ENCODE peak calls at places on chromosome 1, in seven cellular contexts. U is A549, S is fibroblast of the aortic adventitia, X is endothelial cell, E is stomach, P is HFF-Myc, K is lower lobe of right lung. J is an unnamed sample.

GRCh38 chr1:58620259-58620658 is 43.2 kb upstream of the TACSTD2 start:
- DNase-seq in U (no peak), S (no peak), X (no peak), E (peak; percentile 71), P (no peak), K (no peak), J (peak; percentile 24)

GRCh38 chr1:37865348-37866119 is 6.1 kb upstream of the MTF1 start:
- DNase-seq in U (no peak), S (peak; percentile 62), X (no peak), E (no peak), P (peak; percentile 21), K (no peak), J (no peak)

GRCh38 chr1:213995603-213996002 is 7.8 kb downstream of the PROX1 start:
- DNase-seq in U (no peak), S (no peak), X (no peak), E (no peak), P (no peak), K (no peak), J (no peak)

GRCh38 chr1:60747321-60747720 is 335.0 kb upstream of the NFIA start:
- DNase-seq in U (no peak), S (no peak), X (no peak), E (no peak), P (no peak), K (no peak), J (no peak)

GRCh38 chr1:101288491-101288944 is 51.7 kb downstream of the S1PR1 start:
- DNase-seq in U (peak; percentile 69), S (peak; percentile 93), X (peak; percentile 58), E (peak; percentile 76), P (peak; percentile 85), K (peak; percentile 59), J (peak; percentile 50)

GRCh38 chr1:77925966-77926365 is 37.5 kb downstream of the NEXN start:
- DNase-seq in U (no peak), S (peak; percentile 64), X (no peak), E (no peak), P (no peak), K (no peak), J (no peak)

GRCh38 chr1:74508449-74508848 is 4.0 kb downstream of the LRRC53 start:
- DNase-seq in U (no peak), S (no peak), X (no peak), E (no peak), P (no peak), K (no peak), J (no peak)

GRCh38 chr1:90579212-90579802 is 137.8 kb downstream of the BARHL2 start:
- DNase-seq in U (peak; percentile 27), S (peak; percentile 50), X (no peak), E (no peak), P (peak; percentile 3), K (no peak), J (no peak)

GRCh38 chr1:101003012-101003650 is 22.5 kb downstream of the DPH5 start:
- DNase-seq in U (no peak), S (no peak), X (no peak), E (no peak), P (no peak), K (no peak), J (no peak)

GRCh38 chr1:245516178-245516829 is 361.5 kb downstream of the KIF26B start:
- DNase-seq in U (peak; percentile 46), S (no peak), X (no peak), E (no peak), P (no peak), K (no peak), J (no peak)

GRCh38 chr1:54794401-54795099 is 6.6 kb downstream of the TTC22 start:
- DNase-seq in U (no peak), S (no peak), X (no peak), E (peak; percentile 53), P (no peak), K (no peak), J (no peak)

GRCh38 chr1:231188768-231189167 is 26.9 kb downstream of the TRIM67 start:
- DNase-seq in U (no peak), S (no peak), X (no peak), E (no peak), P (no peak), K (no peak), J (no peak)

GRCh38 chr1:169368406-169368769 is 393 bp downstream of the BLZF1 start:
- DNase-seq in U (no peak), S (no peak), X (peak; percentile 15), E (peak; percentile 26), P (no peak), K (no peak), J (no peak)

GRCh38 chr1:23590058-23590783 is 30.9 kb upstream of the ID3 start:
- DNase-seq in U (peak; percentile 33), S (no peak), X (no peak), E (no peak), P (no peak), K (no peak), J (no peak)

GRCh38 chr1:67214420-67215174 is 48.3 kb downstream of the IL23R start:
- DNase-seq in U (peak; percentile 24), S (peak; percentile 48), X (peak; percentile 48), E (no peak), P (no peak), K (no peak), J (no peak)

GRCh38 chr1:93345633-93346471 is at the start of gene DR1:
- DNase-seq in U (peak; percentile 88), S (peak; percentile 95), X (peak; percentile 95), E (peak; percentile 95), P (peak; percentile 84), K (peak; percentile 94), J (peak; percentile 87)

GRCh38 chr1:39676951-39677350 is 5.0 kb upstream of the NT5C1A start:
- DNase-seq in U (no peak), S (no peak), X (no peak), E (no peak), P (no peak), K (peak; percentile 60), J (no peak)

GRCh38 chr1:205936846-205937707 is 6.2 kb downstream of the SLC26A9 start:
- DNase-seq in U (peak; percentile 52), S (peak; percentile 63), X (no peak), E (no peak), P (no peak), K (no peak), J (no peak)

GRCh38 chr1:207897188-207897587 is 13.7 kb downstream of the CD34 start:
- DNase-seq in U (no peak), S (peak; percentile 43), X (no peak), E (no peak), P (no peak), K (no peak), J (no peak)

GRCh38 chr1:207892764-207893163 is 18.2 kb downstream of the CD34 start:
- DNase-seq in U (no peak), S (no peak), X (no peak), E (peak; percentile 22), P (no peak), K (no peak), J (no peak)

GRCh38 chr1:207896547-207896946 is 14.4 kb downstream of the CD34 start:
- DNase-seq in U (no peak), S (no peak), X (no peak), E (no peak), P (no peak), K (no peak), J (no peak)

GRCh38 chr1:207891148-207891547 is 19.8 kb downstream of the CD34 start:
- DNase-seq in U (no peak), S (no peak), X (no peak), E (peak; percentile 5), P (no peak), K (no peak), J (no peak)

DNA sequence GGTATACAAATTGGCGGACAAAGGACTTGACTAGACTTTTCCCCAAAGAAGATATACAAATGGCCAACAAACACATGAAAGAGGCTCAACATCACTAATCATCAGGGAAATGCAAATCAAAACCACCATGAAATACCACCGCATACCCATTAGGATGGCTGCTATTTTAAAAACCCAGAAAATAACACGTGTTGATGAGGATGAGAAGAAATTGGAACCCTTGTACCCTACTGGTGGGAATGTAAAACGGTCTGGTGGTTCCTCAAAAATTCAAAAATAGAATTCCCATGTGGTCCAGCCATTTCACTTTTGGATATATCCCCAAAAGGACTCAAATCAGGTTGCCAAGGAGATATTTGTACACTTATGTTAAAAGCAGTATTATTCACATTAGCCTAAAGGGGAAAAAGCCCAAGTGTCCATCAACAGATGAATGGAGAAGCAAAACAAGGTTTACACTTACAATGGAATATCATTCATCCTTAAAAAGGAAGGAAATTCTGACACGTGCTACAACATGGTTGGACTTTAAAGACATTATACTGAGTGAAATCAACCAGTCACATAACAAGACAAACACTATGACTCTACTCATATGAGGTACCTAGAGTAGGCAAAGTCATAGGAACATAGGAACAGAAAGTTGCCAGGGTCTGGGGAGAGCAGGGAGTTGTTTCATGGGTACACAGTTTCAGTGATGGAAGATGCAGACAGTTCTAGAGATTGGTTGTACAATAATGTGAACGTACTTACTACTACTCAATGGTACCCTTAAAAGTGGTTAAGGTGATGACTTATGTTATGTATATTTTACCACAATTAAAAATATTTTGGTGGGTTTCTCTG is 17.0 kb downstream of the CD34 start:
- DNase-seq in U (no peak), S (no peak), X (no peak), E (no peak), P (no peak), K (no peak), J (no peak)
- TF ChIP-seq CTCF in U (no peak), S (peak; percentile 5), X (no peak), E (no peak), P (no peak), K (no peak), J (no peak)

GRCh38 chr1:1272341-1273151 is 1.1 kb downstream of the UBE2J2 start:
- DNase-seq in U (no peak), S (no peak), X (no peak), E (peak; percentile 78), P (no peak), K (peak; percentile 65), J (no peak)
- TF ChIP-seq CTCF in U (no peak), S (no peak), X (no peak), E (no peak), P (no peak), K (no peak), J (no peak)

DNA sequence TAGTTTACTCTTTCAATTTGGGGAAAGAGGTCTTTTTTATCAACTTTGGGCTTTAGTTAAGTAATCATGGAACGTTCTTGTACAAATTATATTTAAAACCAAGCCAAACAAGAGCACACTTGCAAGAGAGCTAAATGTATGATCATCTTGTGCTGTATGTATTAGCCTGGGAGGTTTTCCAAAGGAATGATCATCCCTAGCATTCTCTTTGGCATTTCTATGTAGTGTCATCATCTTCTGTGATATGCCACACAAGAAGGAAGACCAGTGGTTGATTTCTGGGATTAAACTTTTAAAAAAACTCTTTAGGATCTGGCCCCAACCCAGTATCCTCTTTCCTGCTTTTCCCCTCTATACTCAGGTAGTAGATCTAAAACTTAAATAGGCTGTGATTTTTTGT is 38.4 kb upstream of the KCNQ4 start:
- DNase-seq in U (no peak), S (peak; percentile 58), X (no peak), E (no peak), P (no peak), K (no peak), J (no peak)
- TF ChIP-seq CTCF in U (no peak), S (no peak), X (no peak), E (no peak), P (no peak), K (no peak), J (no peak)

DNA sequence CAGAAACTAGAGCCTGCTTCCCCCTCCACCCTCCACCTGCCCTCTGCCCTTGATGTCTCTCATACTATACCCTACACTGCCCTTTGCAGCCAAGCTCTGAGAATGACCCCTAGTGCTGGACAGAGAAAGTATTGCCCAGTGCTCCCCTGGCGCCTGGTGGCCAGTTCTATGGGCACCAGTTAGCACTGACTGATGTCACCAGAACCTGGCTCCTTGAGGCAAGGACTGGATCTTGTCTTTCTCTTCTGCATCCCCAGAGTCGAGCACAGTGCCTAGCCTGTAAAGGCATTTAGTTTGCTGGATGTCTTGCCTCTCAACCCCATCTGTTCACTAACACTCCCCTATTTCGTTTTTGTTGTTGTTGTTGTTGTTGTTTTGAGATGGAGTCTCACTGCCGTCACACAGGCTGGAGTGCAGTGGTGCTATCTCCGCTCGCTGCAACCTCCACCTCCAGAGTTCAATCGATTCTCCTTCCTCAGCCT is 5.9 kb downstream of the PHLDA3 start:
- DNase-seq in U (peak; percentile 57), S (no peak), X (no peak), E (no peak), P (no peak), K (peak; percentile 59), J (no peak)
- TF ChIP-seq CTCF in U (peak; percentile 24), S (peak; percentile 49), X (no peak), E (no peak), P (peak; percentile 23), K (peak; percentile 38), J (peak; percentile 24)

J was measured in progenitor cell of endocrine pancreas.